ENCODE peak calls at places on chromosome 11, in four cellular contexts. One of them, this sample, is unnamed.

GRCh38 chr11:83540112-83540675 is 254.0 kb upstream of the CCDC90B start:
- DNase-seq in stomach: no peak
- DNase-seq in fibroblast of mammary gland: no peak
- DNase-seq in brain microvascular endothelial cell: no peak
- DNase-seq in this sample: no peak

GRCh38 chr11:126072141-126072741 is 9.6 kb upstream of the CDON start:
- DNase-seq in stomach: no peak
- DNase-seq in fibroblast of mammary gland: no peak
- DNase-seq in brain microvascular endothelial cell: no peak
- DNase-seq in this sample: no peak

GRCh38 chr11:68406318-68407313 is 53.9 kb upstream of the PPP6R3 start:
- DNase-seq in stomach: peak; percentile 63
- DNase-seq in fibroblast of mammary gland: no peak
- DNase-seq in brain microvascular endothelial cell: no peak
- DNase-seq in this sample: no peak

GRCh38 chr11:1881442-1882264 is 10.0 kb downstream of the PRR33 start:
- DNase-seq in stomach: no peak
- DNase-seq in fibroblast of mammary gland: peak; percentile 35
- DNase-seq in brain microvascular endothelial cell: no peak
- DNase-seq in this sample: no peak

GRCh38 chr11:126284829-126285228 is 1.9 kb downstream of the TIRAP start:
- DNase-seq in stomach: peak; percentile 87
- DNase-seq in fibroblast of mammary gland: peak; percentile 97
- DNase-seq in brain microvascular endothelial cell: peak; percentile 98
- DNase-seq in this sample: peak; percentile 95

GRCh38 chr11:131408011-131408640 is 37.7 kb downstream of the NTM start:
- DNase-seq in stomach: peak; percentile 33
- DNase-seq in fibroblast of mammary gland: peak; percentile 16
- DNase-seq in brain microvascular endothelial cell: peak; percentile 36
- DNase-seq in this sample: no peak

GRCh38 chr11:43943931-43944751 is 1.7 kb downstream of the C11orf96 start:
- DNase-seq in stomach: no peak
- DNase-seq in fibroblast of mammary gland: no peak
- DNase-seq in brain microvascular endothelial cell: peak; percentile 43
- DNase-seq in this sample: no peak

GRCh38 chr11:63920870-63921417 is 4.0 kb upstream of the RCOR2 start:
- DNase-seq in stomach: no peak
- DNase-seq in fibroblast of mammary gland: no peak
- DNase-seq in brain microvascular endothelial cell: no peak
- DNase-seq in this sample: no peak

GRCh38 chr11:34168642-34169051 is 63.2 kb downstream of the NAT10 start:
- DNase-seq in stomach: no peak
- DNase-seq in fibroblast of mammary gland: peak; percentile 22
- DNase-seq in brain microvascular endothelial cell: no peak
- DNase-seq in this sample: no peak

GRCh38 chr11:89491141-89491690 is at the start of gene NOX4:
- DNase-seq in stomach: peak; percentile 30
- DNase-seq in fibroblast of mammary gland: peak; percentile 31
- DNase-seq in brain microvascular endothelial cell: peak; percentile 42
- DNase-seq in this sample: no peak

GRCh38 chr11:128342511-128343133 is 244.7 kb downstream of the ETS1 start:
- DNase-seq in stomach: no peak
- DNase-seq in fibroblast of mammary gland: peak; percentile 41
- DNase-seq in brain microvascular endothelial cell: peak; percentile 79
- DNase-seq in this sample: peak; percentile 76

GRCh38 chr11:48093795-48094642 is 113.7 kb downstream of the PTPRJ start:
- DNase-seq in stomach: no peak
- DNase-seq in fibroblast of mammary gland: peak; percentile 70
- DNase-seq in brain microvascular endothelial cell: no peak
- DNase-seq in this sample: peak; percentile 96

GRCh38 chr11:295351-296205 is 3.7 kb downstream of the IFITM5 start:
- DNase-seq in stomach: no peak
- DNase-seq in fibroblast of mammary gland: no peak
- DNase-seq in brain microvascular endothelial cell: no peak
- DNase-seq in this sample: no peak

GRCh38 chr11:133955091-133955846 is 1.5 kb downstream of the IGSF9B start:
- DNase-seq in stomach: no peak
- DNase-seq in fibroblast of mammary gland: no peak
- DNase-seq in brain microvascular endothelial cell: no peak
- DNase-seq in this sample: no peak
- H3K4me3 ChIP-seq in stomach: peak overlapping the region; percentile 77
- H3K4me3 ChIP-seq in fibroblast of mammary gland: no peak overlapping the region
- H3K4me3 ChIP-seq in brain microvascular endothelial cell: no peak overlapping the region
- H3K4me3 ChIP-seq in this sample: no peak overlapping the region

GRCh38 chr11:74307409-74307808 is 4.0 kb downstream of the P4HA3 start:
- DNase-seq in stomach: no peak
- DNase-seq in fibroblast of mammary gland: peak; percentile 76
- DNase-seq in brain microvascular endothelial cell: peak; percentile 75
- DNase-seq in this sample: no peak

GRCh38 chr11:74312321-74312720 is 881 bp upstream of the P4HA3 start:
- DNase-seq in stomach: no peak
- DNase-seq in fibroblast of mammary gland: peak; percentile 20
- DNase-seq in brain microvascular endothelial cell: no peak
- DNase-seq in this sample: no peak

GRCh38 chr11:74306440-74307175 is 4.8 kb downstream of the P4HA3 start:
- DNase-seq in stomach: no peak
- DNase-seq in fibroblast of mammary gland: peak; percentile 69
- DNase-seq in brain microvascular endothelial cell: no peak
- DNase-seq in this sample: no peak

GRCh38 chr11:74310857-74311256 is 583 bp downstream of the P4HA3 start:
- DNase-seq in stomach: no peak
- DNase-seq in fibroblast of mammary gland: no peak
- DNase-seq in brain microvascular endothelial cell: no peak
- DNase-seq in this sample: no peak

GRCh38 chr11:74311352-74311926 is at the start of gene P4HA3:
- DNase-seq in stomach: peak; percentile 77
- DNase-seq in fibroblast of mammary gland: peak; percentile 44
- DNase-seq in brain microvascular endothelial cell: peak; percentile 21
- DNase-seq in this sample: no peak
- TF ChIP-seq CTCF in stomach: no peak
- TF ChIP-seq CTCF in fibroblast of mammary gland: no peak
- TF ChIP-seq CTCF in brain microvascular endothelial cell: no peak
- TF ChIP-seq CTCF in this sample: peak; percentile 5

DNA sequence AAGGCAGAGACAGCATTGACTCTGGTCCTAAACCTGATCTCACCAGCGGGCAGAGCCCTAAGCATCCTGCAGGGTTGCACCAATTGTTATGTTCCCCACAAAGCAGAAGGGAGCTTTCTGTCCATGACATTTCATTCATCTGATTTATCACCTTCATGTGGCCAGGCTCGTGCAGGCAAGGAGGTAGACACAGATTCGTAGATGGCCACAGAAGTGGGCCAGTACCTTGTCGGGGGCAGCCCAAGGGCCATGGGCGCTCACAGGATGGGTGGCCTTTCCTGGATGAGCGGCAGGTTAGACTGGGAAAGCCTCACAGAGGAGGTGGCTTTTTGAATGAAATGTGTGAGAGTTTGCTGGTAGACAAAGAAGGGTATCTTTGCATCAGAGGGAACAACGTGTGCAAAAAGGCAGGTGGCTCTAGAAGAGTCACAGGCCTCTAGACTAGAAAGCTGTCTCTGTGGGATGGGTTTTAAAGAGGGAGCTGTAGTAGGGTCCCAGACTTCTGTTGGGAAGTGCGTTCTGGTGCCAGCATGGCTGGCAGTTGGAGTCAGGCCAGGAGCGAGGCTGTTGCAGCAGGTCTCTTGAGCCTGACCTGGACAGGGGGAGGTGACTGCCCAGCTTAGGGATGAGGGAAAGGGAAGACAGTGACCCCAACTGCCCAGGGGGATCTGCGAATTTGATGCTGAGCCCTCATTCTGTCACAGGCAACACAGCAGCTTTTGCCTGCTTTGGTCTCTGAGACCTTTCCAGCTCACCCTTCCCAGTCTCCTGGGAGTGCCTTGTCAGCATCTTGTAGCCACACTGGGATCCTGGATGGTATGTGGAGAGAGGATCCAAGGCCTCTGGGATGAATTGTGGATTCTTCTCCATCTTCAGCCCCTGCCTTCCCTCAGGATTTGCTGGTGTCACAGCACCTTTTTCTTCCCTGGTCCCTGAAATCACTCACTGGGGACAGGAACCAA is 3.2 kb downstream of the TSKU start:
- DNase-seq in stomach: no peak
- DNase-seq in fibroblast of mammary gland: no peak
- DNase-seq in brain microvascular endothelial cell: no peak
- DNase-seq in this sample: no peak
- H3K4me3 ChIP-seq in stomach: peak overlapping the region; percentile 70
- H3K4me3 ChIP-seq in fibroblast of mammary gland: no peak overlapping the region
- H3K4me3 ChIP-seq in brain microvascular endothelial cell: no peak overlapping the region
- H3K4me3 ChIP-seq in this sample: peak overlapping the region; percentile 87

GRCh38 chr11:82268627-82269026 is 465.0 kb downstream of the FAM181B start:
- DNase-seq in stomach: no peak
- DNase-seq in fibroblast of mammary gland: no peak
- DNase-seq in brain microvascular endothelial cell: no peak
- DNase-seq in this sample: no peak
- TF ChIP-seq CTCF in stomach: no peak
- TF ChIP-seq CTCF in fibroblast of mammary gland: no peak
- TF ChIP-seq CTCF in brain microvascular endothelial cell: no peak
- TF ChIP-seq CTCF in this sample: no peak

GRCh38 chr11:26792956-26793355 is 71.1 kb upstream of the SLC5A12 start:
- DNase-seq in stomach: no peak
- DNase-seq in fibroblast of mammary gland: peak; percentile 53
- DNase-seq in brain microvascular endothelial cell: no peak
- DNase-seq in this sample: no peak
- H3K4me3 ChIP-seq in stomach: no peak overlapping the region
- H3K4me3 ChIP-seq in fibroblast of mammary gland: no peak overlapping the region
- H3K4me3 ChIP-seq in brain microvascular endothelial cell: no peak overlapping the region
- H3K4me3 ChIP-seq in this sample: no peak overlapping the region

DNA sequence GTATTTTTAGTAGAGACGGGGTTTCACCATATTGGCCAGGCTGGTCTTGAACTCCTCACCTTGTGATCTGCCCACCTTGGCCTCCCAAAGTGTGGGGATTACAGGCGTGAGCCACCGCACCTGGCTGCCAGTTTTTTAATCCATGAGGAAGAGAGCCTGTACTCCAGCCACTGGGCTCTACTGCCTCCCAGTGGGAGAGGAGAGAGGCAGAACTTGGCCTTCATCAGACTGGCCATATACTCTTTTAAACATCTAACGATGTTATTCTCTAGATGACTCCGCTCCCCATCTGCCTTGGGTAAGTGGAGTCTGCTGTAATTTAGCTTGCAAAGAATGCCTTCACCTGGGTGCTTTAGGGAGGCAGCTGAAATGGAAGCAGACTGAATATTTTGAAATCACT is 34.6 kb downstream of the SLC6A5 start:
- DNase-seq in stomach: no peak
- DNase-seq in fibroblast of mammary gland: no peak
- DNase-seq in brain microvascular endothelial cell: no peak
- DNase-seq in this sample: no peak
- TF ChIP-seq CTCF in stomach: no peak
- TF ChIP-seq CTCF in fibroblast of mammary gland: peak; percentile 1
- TF ChIP-seq CTCF in brain microvascular endothelial cell: no peak
- TF ChIP-seq CTCF in this sample: no peak